ENCODE peak calls at places on chromosomes 13 and 19, in eight cellular contexts. A is heart right ventricle, J is SK-N-SH, W is GM06990, X is choroid plexus epithelial cell, C is WTC11, V is H9, E is endodermal cell. I is an unnamed sample.

GRCh38 chr13:100543872-100544602 is 44.6 kb downstream of the GGACT start:
- DNase-seq in J (no peak), W (no peak), E (peak), V (no peak), C (no peak), A (no peak), X (peak), I (no peak)

GRCh38 chr19:43804443-43804842 is 2.2 kb upstream of the LYPD5 start:
- DNase-seq in W (no peak), X (no peak), V (no peak), J (no peak), A (no peak), E (no peak), C (no peak), I (no peak)

GRCh38 chr13:93628136-93628535 is 401.5 kb downstream of the GPC6 start:
- DNase-seq in C (no peak), X (no peak), J (peak), V (peak), E (no peak), A (no peak), W (no peak), I (no peak)

GRCh38 chr13:27969866-27970229 is 733 bp upstream of the CDX2 start:
- DNase-seq in E (no peak), V (no peak), X (no peak), A (no peak), C (no peak), J (no peak), W (no peak), I (no peak)

GRCh38 chr19:12872255-12872654 is 9.0 kb downstream of the DNASE2 start:
- DNase-seq in J (no peak), W (no peak), A (no peak), E (no peak), V (no peak), C (no peak), X (no peak), I (no peak)

GRCh38 chr19:18298601-18299000 is 17.2 kb upstream of the JUND start:
- DNase-seq in A (no peak), X (no peak), E (no peak), V (no peak), W (no peak), C (no peak), J (no peak), I (no peak)

GRCh38 chr13:100269837-100270236 is 180.9 kb downstream of the PCCA start:
- DNase-seq in E (no peak), W (no peak), A (peak), C (no peak), V (no peak), J (no peak), X (peak), I (no peak)

GRCh38 chr13:28185256-28185655 is 46.9 kb downstream of the PAN3 start:
- DNase-seq in V (no peak), J (no peak), X (no peak), A (no peak), E (no peak), W (no peak), C (no peak), I (no peak)

GRCh38 chr19:12139885-12140544 is at the start of gene ZNF20:
- DNase-seq in V (peak), X (peak), J (peak), A (peak), E (peak), W (peak), C (peak), I (peak)

GRCh38 chr19:3324405-3324856 is 42.0 kb upstream of the NFIC start:
- DNase-seq in V (peak), W (no peak), X (no peak), C (peak), E (peak), A (peak), J (peak), I (peak)

GRCh38 chr19:12314553-12314952 is 18.9 kb downstream of the ZNF563 start:
- DNase-seq in X (no peak), C (no peak), E (no peak), J (no peak), A (no peak), V (no peak), W (no peak), I (no peak)

GRCh38 chr19:51079486-51080110 is 3.1 kb downstream of the KLK14 start:
- DNase-seq in X (no peak), J (no peak), C (no peak), A (peak), V (no peak), W (no peak), E (no peak), I (no peak)

GRCh38 chr13:56187331-56187730 is 953.4 kb upstream of the PRR20A start:
- DNase-seq in E (no peak), C (no peak), V (no peak), W (no peak), A (no peak), X (no peak), J (no peak), I (no peak)

GRCh38 chr19:46945668-46946067 is 74.0 kb upstream of the NPAS1 start:
- DNase-seq in J (no peak), C (no peak), X (peak), A (no peak), W (no peak), V (no peak), E (no peak), I (no peak)

GRCh38 chr19:20279516-20279915 is 112.5 kb downstream of the ZNF486 start:
- DNase-seq in X (no peak), A (no peak), C (no peak), J (no peak), W (no peak), V (no peak), E (no peak), I (no peak)

GRCh38 chr19:6794817-6795431 is 22.4 kb downstream of the VAV1 start:
- DNase-seq in V (peak), J (no peak), A (no peak), W (no peak), X (no peak), C (no peak), E (peak), I (no peak)

GRCh38 chr13:35953537-35954206 is 177.5 kb downstream of the DCLK1 start:
- DNase-seq in X (peak), W (no peak), V (peak), E (peak), C (peak), A (peak), J (peak), I (no peak)

GRCh38 chr19:16207490-16208025 is 9.8 kb downstream of the AP1M1 start:
- DNase-seq in V (no peak), J (no peak), E (no peak), W (no peak), C (peak), A (no peak), X (no peak), I (no peak)

GRCh38 chr19:43316591-43317319 is 36.7 kb upstream of the CD177 start:
- DNase-seq in A (no peak), V (peak), C (peak), X (peak), W (no peak), E (peak), J (peak), I (no peak)

GRCh38 chr19:18763674-18764590 is 27.2 kb downstream of the COMP start:
- DNase-seq in C (no peak), E (no peak), W (no peak), V (no peak), A (no peak), X (no peak), J (peak), I (no peak)

GRCh38 chr19:41166888-41167804 is 25.9 kb upstream of the CYP2S1 start:
- DNase-seq in A (no peak), V (no peak), W (no peak), C (no peak), J (no peak), E (no peak), X (no peak), I (no peak)

GRCh38 chr19:41159861-41160260 is 33.2 kb upstream of the CYP2S1 start:
- DNase-seq in C (no peak), X (no peak), A (no peak), V (no peak), J (no peak), W (no peak), E (no peak), I (no peak)

GRCh38 chr19:41156207-41156606 is 36.8 kb upstream of the CYP2S1 start:
- DNase-seq in X (no peak), E (no peak), W (no peak), V (no peak), A (no peak), C (no peak), J (no peak), I (no peak)

DNA sequence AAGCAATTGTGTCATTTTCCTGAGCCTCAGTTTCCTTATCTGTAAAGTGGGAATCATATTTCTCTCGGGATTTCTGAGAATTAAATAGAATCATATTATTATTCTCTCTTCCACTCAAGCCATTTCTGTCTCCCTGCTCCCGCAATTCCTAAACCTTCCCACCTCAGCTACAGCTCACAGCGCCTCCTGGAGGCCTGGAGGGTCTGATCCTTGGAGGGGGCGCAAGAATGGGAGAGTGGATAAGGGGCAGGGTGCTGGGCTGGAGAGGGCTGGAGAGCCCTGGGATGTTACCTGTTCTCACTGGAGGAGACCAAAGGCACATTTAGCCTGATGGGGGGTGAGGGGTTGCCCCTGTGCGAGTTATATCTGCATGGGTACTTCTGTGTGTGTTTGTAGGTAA is 31.1 kb upstream of the CYP2S1 start:
- DNase-seq in V (peak), W (no peak), J (no peak), X (no peak), C (peak), A (no peak), E (peak), I (no peak)
- TF ChIP-seq CTCF in V (peak), W (peak), J (peak), X (peak), C (peak), A (no peak), E (peak), I (no peak)

DNA sequence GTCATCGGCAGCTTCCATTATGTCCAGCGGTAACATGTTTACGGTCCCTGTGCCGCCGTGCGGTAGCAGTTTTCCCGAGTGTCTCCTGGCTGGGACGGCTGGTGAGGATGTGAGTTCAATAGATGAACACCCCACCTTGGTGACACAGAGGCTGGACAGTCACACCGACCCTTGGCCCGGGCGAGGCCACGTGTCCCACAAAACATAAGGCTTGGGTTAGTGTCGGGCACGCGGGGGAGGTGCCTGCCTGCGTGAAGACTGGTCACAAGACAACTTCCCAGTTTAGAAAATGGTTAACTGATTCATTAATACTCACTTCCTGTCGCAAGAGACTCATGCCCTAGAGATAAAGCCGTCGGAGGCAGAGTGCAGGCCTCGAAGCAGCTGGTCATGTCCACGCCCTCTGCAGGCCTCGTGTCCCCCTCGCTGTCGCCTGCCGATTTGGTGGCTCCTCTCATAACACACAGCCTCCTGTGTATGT is 17.2 kb downstream of the RASA3 start:
- DNase-seq in J (no peak), V (no peak), X (peak), C (peak), A (no peak), E (peak), W (no peak), I (no peak)
- TF ChIP-seq CTCF in J (peak), V (no peak), X (peak), C (no peak), A (peak), E (no peak), W (no peak), I (no peak)

GRCh38 chr19:48872182-48872883 is at the start of gene PPP1R15A:
- DNase-seq in J (peak), W (peak), A (peak), E (peak), X (peak), V (peak), C (peak), I (peak)
- TF ChIP-seq CTCF in J (no peak), W (no peak), A (no peak), E (peak), X (no peak), V (no peak), C (no peak), I (no peak)

GRCh38 chr13:79663977-79664636 is 183.2 kb downstream of the NDFIP2 start:
- DNase-seq in X (no peak), E (no peak), J (no peak), W (no peak), A (no peak), V (no peak), C (no peak), I (no peak)

GRCh38 chr13:79660361-79660760 is 179.4 kb downstream of the NDFIP2 start:
- DNase-seq in X (no peak), A (no peak), C (no peak), J (no peak), W (no peak), E (no peak), V (no peak), I (no peak)

GRCh38 chr13:79659161-79659560 is 178.2 kb downstream of the NDFIP2 start:
- DNase-seq in A (peak), J (peak), W (no peak), E (no peak), V (no peak), C (no peak), X (peak), I (no peak)

GRCh38 chr13:79663420-79663819 is 182.5 kb downstream of the NDFIP2 start:
- DNase-seq in C (no peak), A (no peak), W (no peak), V (no peak), J (no peak), E (no peak), X (no peak), I (no peak)

GRCh38 chr13:79662882-79663281 is 181.9 kb downstream of the NDFIP2 start:
- DNase-seq in C (no peak), J (no peak), V (no peak), X (peak), E (no peak), A (peak), W (no peak), I (no peak)
- TF ChIP-seq CTCF in C (no peak), J (peak), V (no peak), X (no peak), E (peak), A (peak), W (no peak), I (no peak)

DNA sequence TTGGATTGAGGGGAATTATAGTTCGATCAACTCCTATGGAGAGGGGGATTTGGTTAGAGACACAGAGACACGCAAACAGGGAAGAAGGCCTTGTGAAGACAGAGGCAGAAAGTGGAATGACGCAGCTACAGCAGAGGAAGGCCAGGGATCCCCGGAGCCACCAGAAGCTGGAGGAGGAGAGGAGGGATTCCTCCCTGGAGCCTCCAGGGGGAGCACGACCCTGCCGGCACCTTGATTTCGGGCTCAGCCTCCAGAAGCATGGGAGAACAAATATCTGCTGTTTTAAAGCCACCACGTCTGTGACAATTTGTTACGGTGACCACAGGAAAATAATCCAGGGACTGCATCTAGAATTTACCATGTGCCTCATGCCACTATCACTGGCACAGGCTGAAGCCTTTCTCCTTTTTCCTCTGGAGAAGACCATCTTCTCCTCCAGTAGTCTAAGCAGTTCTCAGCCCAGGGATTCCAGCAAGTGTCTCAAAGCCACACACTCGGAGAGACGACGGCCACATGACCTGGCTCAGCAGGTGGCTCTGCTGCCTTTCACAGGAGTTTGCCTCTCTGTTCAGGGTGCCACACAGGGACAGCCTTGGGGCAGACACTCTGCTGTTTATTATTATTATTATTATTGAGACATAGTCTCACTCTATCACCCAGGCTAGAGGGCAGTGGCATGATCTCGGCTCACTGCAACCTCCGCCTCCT is 39.9 kb upstream of the CCNE1 start:
- DNase-seq in E (peak), J (peak), A (peak), W (no peak), V (peak), C (peak), X (peak), I (no peak)
- TF ChIP-seq CTCF in E (peak), J (peak), A (peak), W (peak), V (peak), C (peak), X (peak), I (no peak)

DNA sequence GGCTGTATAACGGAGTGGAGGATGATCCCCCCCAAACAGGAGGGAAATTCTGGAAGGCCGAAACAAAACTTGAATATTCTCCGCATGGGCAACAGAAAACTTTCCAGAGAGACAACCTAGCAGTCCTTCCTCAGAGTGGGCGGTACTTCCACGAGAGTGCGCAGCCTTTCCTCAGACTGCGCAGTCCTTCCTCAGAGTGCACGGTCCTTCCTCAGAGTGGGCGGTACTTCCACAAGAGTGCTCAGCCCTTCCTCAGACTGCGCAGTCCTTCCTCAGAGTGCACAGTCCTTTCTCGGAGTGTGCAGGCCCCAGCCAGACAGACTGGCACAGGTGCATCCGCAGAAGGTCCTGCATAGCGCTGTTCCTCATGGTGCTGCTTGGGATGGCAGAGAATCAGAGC is 12.7 kb upstream of the GALP start:
- DNase-seq in W (no peak), A (no peak), V (no peak), C (no peak), E (no peak), X (no peak), J (no peak), I (no peak)
- TF ChIP-seq CTCF in W (no peak), A (no peak), V (no peak), C (no peak), E (no peak), X (no peak), J (no peak), I (no peak)

I was measured in CD4-positive, alpha-beta T cell.